ENCODE peak calls at places on chromosomes 6 and 20, in four cellular contexts. Z, V, X and R are unnamed samples.

GRCh38 chr6:9397981-9398559 is 962.7 kb upstream of the SLC35B3 start:
- DNase-seq in Z (no peak), V (no peak), X (no peak), R (no peak)

GRCh38 chr20:38186788-38187221 is 21.7 kb upstream of the TGM2 start:
- DNase-seq in Z (no peak), V (peak), X (no peak), R (no peak)

GRCh38 chr6:70180183-70180903 is 122.5 kb downstream of the COL9A1 start:
- DNase-seq in Z (no peak), V (no peak), X (no peak), R (no peak)

GRCh38 chr6:121436172-121436965 is 923 bp downstream of the GJA1 start:
- DNase-seq in Z (peak), V (peak), X (peak), R (no peak)

GRCh38 chr20:59988141-59988540 is 29.9 kb downstream of the CDH26 start:
- DNase-seq in Z (peak), V (peak), X (no peak), R (no peak)

GRCh38 chr6:165749163-165749562 is 86.1 kb upstream of the PDE10A start:
- DNase-seq in Z (no peak), V (no peak), X (no peak), R (no peak)

GRCh38 chr6:50655848-50656453 is 57.4 kb upstream of the TFAP2D start:
- DNase-seq in Z (no peak), V (peak), X (peak), R (no peak)

GRCh38 chr6:148854992-148855391 is 108.2 kb downstream of the UST start:
- DNase-seq in Z (no peak), V (no peak), X (peak), R (no peak)

GRCh38 chr20:31704225-31705119 is 18.2 kb downstream of the BCL2L1 start:
- DNase-seq in Z (no peak), V (peak), X (peak), R (no peak)

GRCh38 chr6:50913105-50913770 is 94.6 kb downstream of the TFAP2B start:
- DNase-seq in Z (peak), V (no peak), X (no peak), R (no peak)

GRCh38 chr6:170007468-170008240 is 256.2 kb downstream of the ERMARD start:
- DNase-seq in Z (peak), V (no peak), X (peak), R (no peak)

GRCh38 chr20:21808863-21809664 is 103.6 kb downstream of the PAX1 start:
- DNase-seq in Z (peak), V (peak), X (peak), R (peak)

GRCh38 chr6:6730831-6731230 is 142.3 kb downstream of the LY86 start:
- DNase-seq in Z (no peak), V (peak), X (no peak), R (no peak)

GRCh38 chr6:53731906-53732636 is 62.7 kb upstream of the LRRC1 start:
- DNase-seq in Z (no peak), V (no peak), X (no peak), R (no peak)

GRCh38 chr6:140203611-140204553 is 829.4 kb upstream of the CITED2 start:
- DNase-seq in Z (no peak), V (no peak), X (no peak), R (no peak)

GRCh38 chr6:16583151-16583762 is 178.0 kb downstream of the ATXN1 start:
- DNase-seq in Z (no peak), V (no peak), X (no peak), R (no peak)

GRCh38 chr20:25739615-25740320 is 43.1 kb upstream of the ZNF337 start:
- DNase-seq in Z (no peak), V (peak), X (no peak), R (no peak)

GRCh38 chr20:4929686-4930397 is 71.5 kb downstream of the SLC23A2 start:
- DNase-seq in Z (no peak), V (no peak), X (no peak), R (no peak)

GRCh38 chr6:70073637-70074036 is 207.3 kb downstream of the COL19A1 start:
- DNase-seq in Z (no peak), V (no peak), X (no peak), R (no peak)

GRCh38 chr20:34880095-34880680 is 3.8 kb downstream of the ACSS2 start:
- DNase-seq in Z (no peak), V (no peak), X (no peak), R (no peak)

GRCh38 chr20:8602389-8603116 is 466.3 kb upstream of the PLCB4 start:
- DNase-seq in Z (no peak), V (no peak), X (no peak), R (no peak)

GRCh38 chr20:8187740-8188139 is 55.7 kb downstream of the PLCB1 start:
- DNase-seq in Z (no peak), V (no peak), X (no peak), R (no peak)

GRCh38 chr6:128495536-128496333 is 24.7 kb downstream of the PTPRK start:
- DNase-seq in Z (no peak), V (no peak), X (no peak), R (no peak)

GRCh38 chr6:128499079-128499705 is 21.2 kb downstream of the PTPRK start:
- DNase-seq in Z (no peak), V (no peak), X (no peak), R (no peak)

GRCh38 chr6:128500017-128500416 is 20.4 kb downstream of the PTPRK start:
- DNase-seq in Z (no peak), V (no peak), X (no peak), R (no peak)

GRCh38 chr6:128494440-128494839 is 26.0 kb downstream of the PTPRK start:
- DNase-seq in Z (no peak), V (no peak), X (peak), R (no peak)

GRCh38 chr6:128498244-128498643 is 22.2 kb downstream of the PTPRK start:
- DNase-seq in Z (no peak), V (no peak), X (no peak), R (no peak)
- TF ChIP-seq CTCF in Z (no peak), V (no peak), X (no peak), R (no peak)

GRCh38 chr6:167842457-167842856 is 15.7 kb downstream of the AFDN start:
- DNase-seq in Z (no peak), V (no peak), X (no peak), R (no peak)
- TF ChIP-seq CTCF in Z (no peak), V (no peak), X (no peak), R (no peak)

GRCh38 chr6:38043259-38043753 is 223.8 kb downstream of the ZFAND3 start:
- DNase-seq in Z (no peak), V (no peak), X (no peak), R (no peak)
- TF ChIP-seq CTCF in Z (no peak), V (no peak), X (no peak), R (no peak)

GRCh38 chr6:101259446-101259845 is 134.1 kb upstream of the GRIK2 start:
- DNase-seq in Z (no peak), V (no peak), X (no peak), R (no peak)

GRCh38 chr6:101257163-101257562 is 136.3 kb upstream of the GRIK2 start:
- DNase-seq in Z (no peak), V (no peak), X (no peak), R (no peak)
- TF ChIP-seq CTCF in Z (no peak), V (no peak), X (no peak), R (no peak)

DNA sequence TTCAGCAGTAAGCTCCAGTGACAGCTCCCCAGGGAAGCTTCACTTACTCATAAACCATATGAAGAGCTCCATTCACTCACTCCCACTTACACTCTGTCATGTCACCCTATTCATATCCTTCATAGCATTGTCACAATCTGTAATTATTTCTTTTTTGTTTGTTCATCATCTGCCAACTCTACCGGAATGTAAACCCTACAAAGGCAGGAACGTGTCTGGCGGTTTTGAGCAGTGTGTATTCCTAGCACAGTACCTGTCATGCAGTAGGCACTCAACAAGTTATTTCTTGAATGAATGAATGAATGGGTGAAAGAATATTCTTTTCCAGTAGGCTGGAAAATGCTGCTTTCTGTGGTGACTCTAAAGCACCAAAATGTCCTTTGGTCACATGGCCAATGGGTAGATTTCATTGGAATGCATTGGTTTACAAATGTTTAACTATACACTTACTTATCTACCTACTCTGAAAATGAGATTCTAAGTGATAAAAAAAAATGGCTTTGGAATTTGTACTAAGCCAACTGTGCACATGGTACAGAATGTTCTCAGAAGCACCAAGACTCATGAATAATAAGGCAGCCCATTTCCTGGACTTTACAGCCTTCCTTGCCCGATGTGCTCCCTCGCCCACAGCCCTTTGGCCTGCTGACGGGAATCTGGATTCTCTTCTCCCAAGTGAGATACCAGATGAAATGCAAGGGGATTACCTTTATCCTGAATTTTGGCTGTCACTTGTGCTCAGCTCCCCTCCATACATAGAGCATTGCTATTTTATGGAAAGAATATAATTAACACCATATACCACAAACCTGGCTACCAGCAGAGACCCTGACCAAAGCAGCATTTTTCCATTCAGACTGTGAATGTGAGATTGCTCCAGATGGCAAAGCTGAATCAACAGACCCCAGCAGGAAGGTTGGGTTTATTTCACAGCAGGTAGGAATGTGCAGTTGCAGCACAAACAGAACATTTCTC is 273.3 kb downstream of the ALDH8A1 start:
- DNase-seq in Z (no peak), V (no peak), X (no peak), R (no peak)
- TF ChIP-seq CTCF in Z (no peak), V (no peak), X (no peak), R (no peak)

GRCh38 chr6:99295276-99295675 is 54.2 kb downstream of the FAXC start:
- DNase-seq in Z (no peak), V (no peak), X (no peak), R (no peak)
- TF ChIP-seq CTCF in Z (no peak), V (no peak), X (no peak), R (no peak)

GRCh38 chr6:30761791-30762429 is 17.6 kb upstream of the IER3 start:
- DNase-seq in Z (no peak), V (no peak), X (no peak), R (no peak)

GRCh38 chr6:30766461-30767157 is 22.3 kb upstream of the IER3 start:
- DNase-seq in Z (no peak), V (no peak), X (no peak), R (no peak)

GRCh38 chr6:30763155-30763617 is 18.8 kb upstream of the IER3 start:
- DNase-seq in Z (no peak), V (no peak), X (no peak), R (no peak)

GRCh38 chr6:30760537-30760936 is 16.2 kb upstream of the IER3 start:
- DNase-seq in Z (no peak), V (no peak), X (no peak), R (no peak)

DNA sequence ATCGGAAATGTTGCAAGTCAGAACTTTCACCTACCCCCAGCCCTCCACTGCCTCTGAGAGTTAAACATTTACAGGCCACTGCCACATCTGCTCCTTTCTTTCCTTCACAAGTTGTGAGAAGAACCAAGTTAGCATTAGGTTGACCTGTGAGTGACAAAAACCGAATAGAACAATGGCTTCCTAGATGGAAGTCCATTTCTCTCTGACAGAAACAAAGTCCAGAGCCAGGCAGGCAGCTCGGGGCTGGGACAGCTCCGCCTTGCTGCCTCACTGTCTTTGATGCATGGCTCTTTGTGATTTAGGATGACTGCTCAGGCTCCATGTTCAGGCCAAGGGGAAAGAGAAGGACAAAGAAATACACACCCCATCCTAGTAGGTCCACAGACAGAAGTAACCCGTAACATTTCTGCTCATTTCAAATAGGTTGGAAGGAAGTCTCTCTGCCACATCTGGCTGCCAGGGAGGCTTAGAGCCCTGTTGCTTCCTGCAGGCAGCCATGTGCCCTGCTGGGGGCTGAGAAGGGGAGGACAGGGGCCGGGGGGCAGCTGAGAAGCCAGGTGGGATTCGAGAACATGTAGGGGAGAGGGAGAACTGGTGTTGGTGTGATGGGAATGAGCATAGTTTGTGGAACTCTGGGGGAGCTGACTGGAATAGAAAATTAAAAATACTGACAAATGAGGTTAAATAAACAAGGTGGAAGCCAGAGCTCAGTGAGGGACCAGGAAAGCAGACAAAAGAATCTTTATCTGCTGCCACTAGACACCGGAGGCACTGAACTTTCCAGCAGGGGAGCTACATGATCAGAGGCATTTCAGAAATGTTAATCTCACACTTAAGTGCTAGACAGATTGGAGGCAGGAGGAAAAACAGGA is 19.5 kb upstream of the IER3 start:
- DNase-seq in Z (no peak), V (no peak), X (peak), R (no peak)
- TF ChIP-seq CTCF in Z (no peak), V (no peak), X (no peak), R (no peak)

GRCh38 chr6:126182650-126183311 is 157.1 kb upstream of the CENPW start:
- DNase-seq in Z (no peak), V (peak), X (no peak), R (no peak)
- TF ChIP-seq CTCF in Z (no peak), V (no peak), X (no peak), R (no peak)

GRCh38 chr6:107657755-107658461 is 166.2 kb downstream of the SCML4 start:
- DNase-seq in Z (peak), V (no peak), X (no peak), R (peak)
- TF ChIP-seq CTCF in Z (peak), V (no peak), X (no peak), R (no peak)